ENCODE peak calls at places on chromosomes 4 and X, in ten cellular contexts. W is A673; Z is left lung; J is neuronal stem cell; B is HCT116; Q is CD4-positive, alpha-beta T cell; L is H9; X is IMR-90; T is Karpas-422; K is lower lobe of right lung. D is an unnamed sample.
A peak's percentile ranks its signal among the peaks of the same experiment; 100 is the strongest.

GRCh38 chr4:11497972-11498371 is 69.3 kb upstream of the HS3ST1 start:
- DNase-seq in W (no peak), Z (no peak), J (no peak), B (peak; percentile 88), Q (no peak), L (no peak), X (no peak), T (no peak), K (no peak), D (no peak)

GRCh38 chr4:13626492-13627184 is 887 bp downstream of the BOD1L1 start:
- DNase-seq in W (no peak), Z (no peak), J (no peak), B (no peak), Q (no peak), L (no peak), X (no peak), T (no peak), K (no peak), D (no peak)

GRCh38 chr4:119540249-119540648 is 88.4 kb downstream of the PDE5A start:
- DNase-seq in W (no peak), Z (no peak), J (no peak), B (no peak), Q (no peak), L (no peak), X (peak; percentile 64), T (no peak), K (no peak), D (no peak)

GRCh38 chr4:1010522-1011021 is 854 bp upstream of the FGFRL1 start:
- DNase-seq in W (peak; percentile 65), Z (peak; percentile 91), J (no peak), B (peak; percentile 53), Q (peak; percentile 46), L (peak; percentile 62), X (peak; percentile 68), T (no peak), K (peak; percentile 86), D (no peak)

GRCh38 chrX:80266979-80267378 is 153.3 kb upstream of the TENT5D start:
- DNase-seq in W (no peak), Z (no peak), J (no peak), B (no peak), Q (no peak), L (no peak), X (no peak), T (no peak), K (no peak), D (no peak)

GRCh38 chr4:150569384-150569987 is 12.5 kb upstream of the MAB21L2 start:
- DNase-seq in W (no peak), Z (no peak), J (no peak), B (no peak), Q (no peak), L (no peak), X (peak; percentile 79), T (no peak), K (no peak), D (no peak)

GRCh38 chr4:64158648-64159326 is 250.5 kb downstream of the TECRL start:
- DNase-seq in W (peak; percentile 50), Z (no peak), J (peak; percentile 63), B (peak; percentile 12), Q (no peak), L (peak; percentile 53), X (peak; percentile 22), T (peak; percentile 88), K (no peak), D (no peak)

GRCh38 chr4:121144021-121144420 is 20.1 kb downstream of the TNIP3 start:
- DNase-seq in W (no peak), Z (no peak), J (no peak), B (no peak), Q (no peak), L (no peak), X (no peak), T (no peak), K (no peak), D (no peak)

GRCh38 chrX:41300758-41301437 is 33.1 kb upstream of the DDX3X start:
- DNase-seq in W (peak; percentile 52), Z (no peak), J (no peak), B (no peak), Q (no peak), L (no peak), X (peak; percentile 72), T (no peak), K (no peak), D (no peak)

GRCh38 chr4:119068529-119068962 is 67.1 kb upstream of the MYOZ2 start:
- DNase-seq in W (peak; percentile 21), Z (no peak), J (no peak), B (no peak), Q (no peak), L (no peak), X (peak; percentile 32), T (no peak), K (no peak), D (no peak)

GRCh38 chr4:186029731-186030421 is 39.1 kb upstream of the TLR3 start:
- DNase-seq in W (peak; percentile 26), Z (peak; percentile 70), J (peak; percentile 80), B (no peak), Q (no peak), L (no peak), X (peak; percentile 5), T (no peak), K (peak; percentile 67), D (peak; percentile 11)

GRCh38 chr4:47493238-47494123 is 8.4 kb downstream of the ATP10D start:
- DNase-seq in W (no peak), Z (no peak), J (no peak), B (no peak), Q (no peak), L (no peak), X (no peak), T (no peak), K (no peak), D (no peak)

GRCh38 chr4:122131562-122132157 is 20.5 kb upstream of the BLTP1 start:
- DNase-seq in W (no peak), Z (no peak), J (no peak), B (no peak), Q (no peak), L (no peak), X (no peak), T (no peak), K (no peak), D (no peak)

DNA sequence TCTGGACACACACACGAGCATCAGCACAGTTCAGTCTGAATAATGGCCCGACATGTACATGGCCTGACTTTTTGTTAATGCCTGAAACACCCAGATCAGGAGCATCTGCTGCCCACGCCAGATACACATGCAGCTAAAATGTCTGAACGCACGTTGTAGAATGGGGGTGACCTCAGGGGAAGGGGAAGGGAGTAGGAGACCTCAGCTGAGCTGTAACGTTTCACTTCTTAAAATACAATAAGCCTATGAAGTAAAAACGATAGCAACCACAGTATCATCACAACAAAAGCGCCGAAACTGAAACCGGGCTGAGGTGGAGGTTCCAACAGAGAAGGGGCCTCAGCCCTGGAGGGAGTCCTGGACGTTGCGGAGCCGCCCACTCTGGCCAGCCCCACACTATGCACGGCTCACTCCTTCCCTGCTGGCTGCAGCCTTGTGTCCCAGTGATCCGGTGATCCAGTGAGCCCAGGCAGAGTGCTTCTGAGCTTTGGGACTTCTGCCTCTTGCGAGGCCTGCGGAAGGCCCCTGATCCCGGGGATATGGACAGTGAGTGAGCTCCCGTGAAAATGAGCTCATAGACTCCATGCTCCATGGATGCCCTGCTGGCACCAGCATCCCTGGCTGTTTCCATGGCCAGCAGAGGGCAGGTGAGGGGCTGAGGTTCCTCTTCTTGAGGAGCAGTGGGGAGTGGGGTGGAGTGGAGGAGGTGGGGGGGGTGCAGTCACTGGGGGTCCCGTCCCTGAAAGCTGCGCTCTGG is 52.0 kb downstream of the HMX1 start:
- DNase-seq in W (no peak), Z (peak; percentile 53), J (no peak), B (no peak), Q (no peak), L (peak; percentile 29), X (no peak), T (peak; percentile 53), K (no peak), D (no peak)
- H3K27ac ChIP-seq in W (no peak overlapping the region), Z (no peak overlapping the region), J (no peak overlapping the region), B (no peak overlapping the region), Q (no peak overlapping the region), L (no peak overlapping the region), X (no peak overlapping the region), T (no peak overlapping the region), K (no peak overlapping the region), D (no peak overlapping the region)

GRCh38 chr4:152348670-152349069 is 187.2 kb downstream of the FBXW7 start:
- DNase-seq in W (peak; percentile 67), Z (no peak), J (no peak), B (no peak), Q (no peak), L (no peak), X (no peak), T (no peak), K (no peak), D (no peak)
- H3K27ac ChIP-seq in W (peak overlapping the region; percentile 4), Z (no peak overlapping the region), J (no peak overlapping the region), B (no peak overlapping the region), Q (no peak overlapping the region), L (no peak overlapping the region), X (no peak overlapping the region), T (no peak overlapping the region), K (no peak overlapping the region), D (no peak overlapping the region)

DNA sequence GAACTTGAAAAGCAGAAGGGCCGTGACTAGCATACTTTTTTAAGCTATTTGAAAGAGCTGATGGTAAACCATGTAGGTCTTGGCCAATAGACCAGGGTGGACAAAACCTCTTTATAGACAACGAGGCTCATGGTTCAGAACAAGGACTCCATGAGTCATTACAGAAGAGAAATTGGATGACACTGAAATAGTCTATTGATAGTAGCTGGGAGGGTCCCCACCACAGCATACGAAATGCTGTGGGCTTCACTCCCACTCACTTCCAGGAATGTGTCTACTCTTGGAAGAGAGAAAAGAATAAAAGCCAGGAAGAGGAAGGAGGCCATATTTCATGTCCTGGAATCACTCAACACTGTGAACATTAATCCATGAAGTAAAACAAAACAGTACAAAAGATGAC is 82.3 kb upstream of the MXRA5 start:
- DNase-seq in W (no peak), Z (no peak), J (no peak), B (no peak), Q (no peak), L (no peak), X (no peak), T (no peak), K (no peak), D (no peak)
- H3K27ac ChIP-seq in W (no peak overlapping the region), Z (no peak overlapping the region), J (no peak overlapping the region), B (no peak overlapping the region), Q (no peak overlapping the region), L (no peak overlapping the region), X (no peak overlapping the region), T (no peak overlapping the region), K (no peak overlapping the region), D (no peak overlapping the region)

GRCh38 chr4:69549651-69550050 is 53.9 kb upstream of the UGT2B4 start:
- DNase-seq in W (no peak), Z (no peak), J (no peak), B (no peak), Q (no peak), L (no peak), X (no peak), T (no peak), K (no peak), D (no peak)
- H3K27ac ChIP-seq in W (no peak overlapping the region), Z (no peak overlapping the region), J (no peak overlapping the region), B (no peak overlapping the region), Q (no peak overlapping the region), L (no peak overlapping the region), X (no peak overlapping the region), T (no peak overlapping the region), K (no peak overlapping the region), D (no peak overlapping the region)

DNA sequence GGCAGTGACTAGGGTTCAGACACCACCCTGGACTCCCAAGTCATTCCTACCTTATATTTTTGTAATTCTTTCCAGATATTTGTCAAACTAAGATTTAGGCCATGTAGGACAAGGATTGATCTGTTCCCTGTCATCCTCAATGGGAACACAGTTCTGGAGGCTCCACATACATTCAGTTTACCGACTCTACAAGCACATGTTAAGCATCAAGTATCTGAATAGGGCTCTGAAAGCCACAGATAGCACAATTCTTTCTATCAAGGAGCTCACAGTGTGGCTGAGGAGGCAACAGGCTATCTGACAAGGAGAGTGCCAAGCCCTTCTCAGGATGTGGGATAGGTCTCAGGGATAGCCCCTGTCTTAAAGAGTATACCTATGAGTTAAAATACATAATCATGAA is 37.0 kb upstream of the CXCL8 start:
- DNase-seq in W (no peak), Z (no peak), J (no peak), B (no peak), Q (no peak), L (no peak), X (no peak), T (no peak), K (no peak), D (no peak)
- H3K27ac ChIP-seq in W (no peak overlapping the region), Z (no peak overlapping the region), J (no peak overlapping the region), B (no peak overlapping the region), Q (no peak overlapping the region), L (no peak overlapping the region), X (no peak overlapping the region), T (no peak overlapping the region), K (no peak overlapping the region), D (no peak overlapping the region)

D was measured in substantia nigra.